ENCODE peak calls at places on chromosomes 16 and 17, in nine cellular contexts. M, A, D, S, B, Y, Q, T and F are unnamed samples.

GRCh38 chr17:38898291-38898679 is 27.1 kb upstream of the LASP1NB start:
- DNase-seq in M (no peak), A (no peak), D (no peak), S (no peak), B (no peak), Y (no peak), Q (no peak), T (peak), F (peak)

GRCh38 chr17:45719335-45720071 is 64.6 kb upstream of the CRHR1 start:
- DNase-seq in M (peak), A (peak), D (no peak), S (peak), B (peak), Y (peak), Q (peak), T (peak), F (no peak)

GRCh38 chr16:4972938-4973587 is 14.9 kb downstream of the SEC14L5 start:
- DNase-seq in M (no peak), A (no peak), D (no peak), S (no peak), B (no peak), Y (peak), Q (no peak), T (peak), F (no peak)

GRCh38 chr16:27238016-27238587 is 30.5 kb downstream of the NSMCE1 start:
- DNase-seq in M (no peak), A (no peak), D (no peak), S (no peak), B (no peak), Y (no peak), Q (no peak), T (no peak), F (no peak)

GRCh38 chr17:49132317-49132698 is 261 bp upstream of the B4GALNT2 start:
- DNase-seq in M (no peak), A (no peak), D (no peak), S (no peak), B (no peak), Y (no peak), Q (no peak), T (no peak), F (no peak)

GRCh38 chr17:37551788-37552187 is 57.4 kb downstream of the SYNRG start:
- DNase-seq in M (no peak), A (no peak), D (no peak), S (peak), B (peak), Y (peak), Q (no peak), T (no peak), F (no peak)

GRCh38 chr16:67184453-67185002 is 765 bp upstream of the MATCAP1 start:
- DNase-seq in M (peak), A (peak), D (no peak), S (no peak), B (no peak), Y (no peak), Q (no peak), T (peak), F (no peak)

GRCh38 chr17:75024686-75025397 is 12.4 kb downstream of the MRPL58 start:
- DNase-seq in M (no peak), A (no peak), D (no peak), S (no peak), B (no peak), Y (no peak), Q (no peak), T (no peak), F (peak)

GRCh38 chr16:57000271-57001025 is 11.1 kb downstream of the NLRC5 start:
- DNase-seq in M (peak), A (no peak), D (no peak), S (peak), B (peak), Y (peak), Q (peak), T (no peak), F (peak)

GRCh38 chr17:19510903-19511302 is 22.8 kb upstream of the SLC47A1 start:
- DNase-seq in M (no peak), A (no peak), D (no peak), S (no peak), B (no peak), Y (no peak), Q (no peak), T (no peak), F (no peak)

GRCh38 chr17:27239046-27239445 is 54.9 kb upstream of the WSB1 start:
- DNase-seq in M (no peak), A (no peak), D (no peak), S (no peak), B (no peak), Y (no peak), Q (no peak), T (no peak), F (peak)

GRCh38 chr17:67435122-67435521 is 58.0 kb downstream of the PITPNC1 start:
- DNase-seq in M (no peak), A (no peak), D (peak), S (peak), B (peak), Y (peak), Q (no peak), T (no peak), F (peak)

GRCh38 chr17:69858460-69858859 is 216.6 kb upstream of the KCNJ16 start:
- DNase-seq in M (no peak), A (no peak), D (no peak), S (peak), B (no peak), Y (no peak), Q (no peak), T (no peak), F (no peak)

GRCh38 chr16:5330058-5330457 is 232.5 kb upstream of the EEF2KMT start:
- DNase-seq in M (no peak), A (no peak), D (no peak), S (no peak), B (no peak), Y (no peak), Q (no peak), T (no peak), F (no peak)

GRCh38 chr17:19718613-19719364 is 2.4 kb upstream of the SLC47A2 start:
- DNase-seq in M (peak), A (no peak), D (no peak), S (no peak), B (no peak), Y (no peak), Q (no peak), T (peak), F (no peak)

GRCh38 chr16:82005491-82005830 is 5.8 kb downstream of the SDR42E1 start:
- DNase-seq in M (no peak), A (no peak), D (no peak), S (no peak), B (no peak), Y (no peak), Q (no peak), T (no peak), F (no peak)

GRCh38 chr16:83799336-83799735 is 8.4 kb upstream of the HSBP1 start:
- DNase-seq in M (no peak), A (no peak), D (no peak), S (no peak), B (no peak), Y (no peak), Q (no peak), T (no peak), F (no peak)

GRCh38 chr17:64006361-64007088 is 8.4 kb downstream of the PRR29 start:
- DNase-seq in M (no peak), A (no peak), D (no peak), S (no peak), B (no peak), Y (no peak), Q (no peak), T (no peak), F (no peak)

GRCh38 chr17:33106525-33107162 is 115.0 kb downstream of the SPACA3 start:
- DNase-seq in M (no peak), A (no peak), D (no peak), S (peak), B (peak), Y (no peak), Q (no peak), T (no peak), F (no peak)

GRCh38 chr16:57964157-57964700 is 6.7 kb downstream of the CNGB1 start:
- DNase-seq in M (no peak), A (no peak), D (no peak), S (no peak), B (no peak), Y (no peak), Q (no peak), T (no peak), F (no peak)

GRCh38 chr17:60923000-60923399 is 245.3 kb downstream of the BCAS3 start:
- DNase-seq in M (no peak), A (no peak), D (no peak), S (no peak), B (no peak), Y (no peak), Q (no peak), T (no peak), F (no peak)

GRCh38 chr17:40511136-40511535 is 9.7 kb upstream of the TNS4 start:
- DNase-seq in M (no peak), A (no peak), D (no peak), S (no peak), B (no peak), Y (no peak), Q (no peak), T (no peak), F (no peak)

GRCh38 chr16:14015017-14015416 is 56.1 kb upstream of the MRTFB start:
- DNase-seq in M (no peak), A (no peak), D (no peak), S (no peak), B (peak), Y (peak), Q (no peak), T (no peak), F (no peak)

GRCh38 chr17:79923974-79924638 is 84.9 kb upstream of the CBX4 start:
- DNase-seq in M (peak), A (no peak), D (no peak), S (peak), B (no peak), Y (peak), Q (peak), T (peak), F (peak)

GRCh38 chr16:51134269-51134812 is 16.7 kb downstream of the SALL1 start:
- DNase-seq in M (no peak), A (no peak), D (no peak), S (peak), B (no peak), Y (no peak), Q (no peak), T (no peak), F (no peak)

GRCh38 chr16:5826332-5826731 is 728.7 kb upstream of the EEF2KMT start:
- DNase-seq in M (no peak), A (no peak), D (no peak), S (no peak), B (no peak), Y (no peak), Q (no peak), T (no peak), F (no peak)

GRCh38 chr17:74241434-74241833 is 28.1 kb downstream of the TTYH2 start:
- DNase-seq in M (no peak), A (no peak), D (no peak), S (peak), B (no peak), Y (no peak), Q (no peak), T (no peak), F (no peak)

GRCh38 chr17:59311051-59311468 is 20.4 kb upstream of the YPEL2 start:
- DNase-seq in M (peak), A (peak), D (no peak), S (peak), B (peak), Y (peak), Q (peak), T (peak), F (peak)

GRCh38 chr16:72122916-72123315 is 29.3 kb downstream of the DHX38 start:
- DNase-seq in M (no peak), A (no peak), D (no peak), S (no peak), B (no peak), Y (no peak), Q (no peak), T (no peak), F (no peak)

GRCh38 chr16:12652924-12653323 is 150.8 kb downstream of the CPPED1 start:
- DNase-seq in M (no peak), A (no peak), D (no peak), S (no peak), B (no peak), Y (no peak), Q (no peak), T (no peak), F (no peak)

GRCh38 chr16:8346291-8346690 is 244.0 kb downstream of the TMEM114 start:
- DNase-seq in M (no peak), A (no peak), D (no peak), S (peak), B (no peak), Y (peak), Q (no peak), T (peak), F (no peak)